ENCODE peak calls at places on chromosome 6, in seven cellular contexts. Y, G, T, L, N, O and H are unnamed samples.

GRCh38 chr6:163415176-163415619 is 680 bp downstream of the QKI start:
- DNase-seq in Y (no peak), G (no peak), T (no peak), L (peak), N (no peak), O (no peak), H (peak)

GRCh38 chr6:43937236-43938177 is 167.5 kb downstream of the VEGFA start:
- DNase-seq in Y (no peak), G (no peak), T (no peak), L (no peak), N (no peak), O (no peak), H (peak)

GRCh38 chr6:170296746-170297576 is 6.1 kb upstream of the DLL1 start:
- DNase-seq in Y (no peak), G (no peak), T (peak), L (no peak), N (no peak), O (no peak), H (no peak)

GRCh38 chr6:37717836-37718251 is 20.2 kb upstream of the MDGA1 start:
- DNase-seq in Y (no peak), G (no peak), T (no peak), L (no peak), N (no peak), O (peak), H (no peak)

GRCh38 chr6:52877168-52877567 is 32.3 kb downstream of the GSTA3 start:
- DNase-seq in Y (no peak), G (no peak), T (no peak), L (no peak), N (no peak), O (peak), H (peak)

GRCh38 chr6:82080767-82081166 is 166.8 kb downstream of the IBTK start:
- DNase-seq in Y (no peak), G (no peak), T (no peak), L (no peak), N (no peak), O (peak), H (no peak)

GRCh38 chr6:32819729-32820128 is 2.9 kb upstream of the HLA-DOB start:
- DNase-seq in Y (no peak), G (no peak), T (no peak), L (no peak), N (no peak), O (peak), H (peak)

GRCh38 chr6:73562557-73562956 is 41.7 kb upstream of the EEF1A1 start:
- DNase-seq in Y (no peak), G (no peak), T (no peak), L (no peak), N (no peak), O (no peak), H (no peak)

GRCh38 chr6:11085758-11086435 is 7.7 kb upstream of the SMIM13 start:
- DNase-seq in Y (no peak), G (no peak), T (no peak), L (no peak), N (no peak), O (peak), H (no peak)

GRCh38 chr6:17865798-17866725 is 121.4 kb downstream of the KIF13A start:
- DNase-seq in Y (no peak), G (no peak), T (no peak), L (no peak), N (no peak), O (peak), H (peak)

GRCh38 chr6:160261991-160262718 is 3.5 kb upstream of the SLC22A2 start:
- DNase-seq in Y (no peak), G (peak), T (no peak), L (no peak), N (no peak), O (no peak), H (peak)

GRCh38 chr6:3525915-3526314 is 69.1 kb upstream of the SLC22A23 start:
- DNase-seq in Y (no peak), G (no peak), T (no peak), L (no peak), N (no peak), O (no peak), H (no peak)

GRCh38 chr6:100504786-100505737 is 40.3 kb upstream of the SIM1 start:
- DNase-seq in Y (no peak), G (no peak), T (no peak), L (no peak), N (no peak), O (peak), H (no peak)

GRCh38 chr6:14713008-14713452 is 532.8 kb upstream of the JARID2 start:
- DNase-seq in Y (no peak), G (no peak), T (no peak), L (no peak), N (no peak), O (peak), H (no peak)

GRCh38 chr6:50707652-50708325 is 5.5 kb upstream of the TFAP2D start:
- DNase-seq in Y (no peak), G (no peak), T (no peak), L (no peak), N (no peak), O (no peak), H (no peak)

GRCh38 chr6:119207973-119208725 is 129.7 kb upstream of the FAM184A start:
- DNase-seq in Y (no peak), G (no peak), T (no peak), L (no peak), N (no peak), O (peak), H (no peak)

GRCh38 chr6:113461153-113461897 is 395.8 kb upstream of the MARCKS start:
- DNase-seq in Y (no peak), G (peak), T (no peak), L (no peak), N (no peak), O (no peak), H (no peak)

GRCh38 chr6:137728386-137729349 is 138.4 kb upstream of the TNFAIP3 start:
- DNase-seq in Y (no peak), G (no peak), T (no peak), L (no peak), N (no peak), O (peak), H (peak)

GRCh38 chr6:120903836-120904235 is 430.4 kb downstream of the TBC1D32 start:
- DNase-seq in Y (no peak), G (no peak), T (no peak), L (no peak), N (peak), O (no peak), H (no peak)

GRCh38 chr6:12009904-12010634 is 2.0 kb upstream of the HIVEP1 start:
- DNase-seq in Y (no peak), G (no peak), T (no peak), L (no peak), N (no peak), O (peak), H (peak)

GRCh38 chr6:75098709-75099108 is 107.1 kb downstream of the COL12A1 start:
- DNase-seq in Y (no peak), G (no peak), T (no peak), L (no peak), N (no peak), O (peak), H (no peak)

GRCh38 chr6:148438593-148438992 is 96.0 kb downstream of the SASH1 start:
- DNase-seq in Y (no peak), G (no peak), T (no peak), L (no peak), N (no peak), O (peak), H (no peak)

GRCh38 chr6:15534970-15535369 is 127.9 kb downstream of the DTNBP1 start:
- DNase-seq in Y (no peak), G (no peak), T (no peak), L (no peak), N (no peak), O (no peak), H (peak)

GRCh38 chr6:118668761-118669411 is 17.5 kb upstream of the CEP85L start:
- DNase-seq in Y (no peak), G (no peak), T (no peak), L (no peak), N (no peak), O (peak), H (peak)

GRCh38 chr6:30793521-30794194 is 49.3 kb upstream of the IER3 start:
- DNase-seq in Y (no peak), G (no peak), T (no peak), L (no peak), N (no peak), O (peak), H (peak)

GRCh38 chr6:136609878-136610706 is 59.9 kb upstream of the MAP7 start:
- DNase-seq in Y (no peak), G (no peak), T (peak), L (no peak), N (no peak), O (peak), H (peak)

GRCh38 chr6:113982055-113982550 is 11.2 kb upstream of the HDAC2 start:
- DNase-seq in Y (no peak), G (no peak), T (no peak), L (no peak), N (no peak), O (no peak), H (no peak)

GRCh38 chr6:44270526-44271405 is 516 bp downstream of the TMEM151B start:
- DNase-seq in Y (no peak), G (no peak), T (peak), L (peak), N (no peak), O (no peak), H (no peak)

GRCh38 chr6:46050845-46051405 is 35.3 kb upstream of the CLIC5 start:
- DNase-seq in Y (no peak), G (no peak), T (no peak), L (no peak), N (no peak), O (no peak), H (no peak)

GRCh38 chr6:100488231-100488630 is 23.5 kb upstream of the SIM1 start:
- DNase-seq in Y (no peak), G (no peak), T (no peak), L (no peak), N (no peak), O (peak), H (peak)

GRCh38 chr6:167513763-167514162 is 188.9 kb downstream of the TTLL2 start:
- DNase-seq in Y (no peak), G (no peak), T (no peak), L (no peak), N (no peak), O (no peak), H (no peak)

GRCh38 chr6:159693894-159694545 is 979 bp upstream of the SOD2 start:
- DNase-seq in Y (no peak), G (peak), T (no peak), L (no peak), N (no peak), O (no peak), H (no peak)

GRCh38 chr6:108732101-108732870 is 115.9 kb upstream of the ARMC2 start:
- DNase-seq in Y (no peak), G (no peak), T (no peak), L (no peak), N (peak), O (peak), H (no peak)

GRCh38 chr6:27312146-27312949 is at the start of gene POM121L2:
- DNase-seq in Y (peak), G (peak), T (peak), L (peak), N (no peak), O (peak), H (peak)

GRCh38 chr6:55668625-55669024 is 89.6 kb upstream of the HMGCLL1 start:
- DNase-seq in Y (no peak), G (no peak), T (no peak), L (no peak), N (no peak), O (no peak), H (no peak)

GRCh38 chr6:131007286-131007685 is 55.8 kb downstream of the EPB41L2 start:
- DNase-seq in Y (no peak), G (no peak), T (no peak), L (no peak), N (no peak), O (no peak), H (no peak)

GRCh38 chr6:29747688-29748250 is 24.5 kb downstream of the HLA-F start:
- DNase-seq in Y (no peak), G (no peak), T (no peak), L (no peak), N (no peak), O (no peak), H (no peak)

GRCh38 chr6:139926711-139927110 is 552.3 kb upstream of the CITED2 start:
- DNase-seq in Y (no peak), G (no peak), T (no peak), L (no peak), N (no peak), O (peak), H (no peak)

GRCh38 chr6:168035661-168036616 is 38.5 kb downstream of the KIF25 start:
- DNase-seq in Y (no peak), G (no peak), T (no peak), L (no peak), N (no peak), O (peak), H (peak)